ENCODE peak calls at places on chromosome 14, in eight cellular contexts. Q is GM20000, C is heart right ventricle, R is astrocyte of the spinal cord, V is uterus, Y is foreskin fibroblast, G is lower leg skin, K is omental fat pad. I is an unnamed sample.

GRCh38 chr14:52325126-52325525 is 11.0 kb downstream of the PTGER2 start:
- DNase-seq in Q (peak; percentile 76), C (no peak), R (peak; percentile 71), G (no peak), Y (no peak), V (no peak), K (no peak), I (no peak)

GRCh38 chr14:101823511-101824120 is 62.1 kb downstream of the PPP2R5C start:
- DNase-seq in K (no peak), C (no peak), R (no peak), Y (peak; percentile 56), V (peak; percentile 75), Q (no peak), G (peak; percentile 42), I (no peak)

GRCh38 chr14:51931308-51931707 is 58.0 kb upstream of the RTRAF start:
- DNase-seq in C (no peak), R (no peak), K (no peak), V (no peak), Y (no peak), Q (no peak), G (no peak), I (no peak)

GRCh38 chr14:36684946-36685345 is 23.3 kb downstream of the PAX9 start:
- DNase-seq in V (no peak), K (no peak), Q (no peak), R (no peak), G (no peak), Y (no peak), C (no peak), I (no peak)

GRCh38 chr14:25121342-25122129 is 71.6 kb upstream of the STXBP6 start:
- DNase-seq in C (no peak), V (no peak), Y (peak; percentile 98), K (no peak), R (peak; percentile 63), Q (no peak), G (peak; percentile 27), I (no peak)

GRCh38 chr14:50389668-50390441 is 6.8 kb downstream of the CDKL1 start:
- DNase-seq in R (no peak), V (no peak), C (no peak), G (no peak), Y (no peak), Q (no peak), K (no peak), I (no peak)

GRCh38 chr14:100542619-100543205 is 44.5 kb downstream of the BEGAIN start:
- DNase-seq in Q (no peak), C (no peak), G (no peak), V (no peak), Y (no peak), R (no peak), K (no peak), I (peak; percentile 8)

GRCh38 chr14:99716091-99716849 is 32.2 kb downstream of the CYP46A1 start:
- DNase-seq in R (no peak), K (no peak), V (no peak), G (peak; percentile 9), C (no peak), Q (no peak), Y (no peak), I (no peak)

GRCh38 chr14:43665570-43666267 is 841.4 kb downstream of the FSCB start:
- DNase-seq in Y (no peak), C (no peak), V (no peak), G (no peak), K (no peak), R (no peak), Q (no peak), I (no peak)

GRCh38 chr14:81192594-81192993 is 28.2 kb downstream of the GTF2A1 start:
- DNase-seq in C (no peak), V (no peak), Y (no peak), K (no peak), Q (no peak), R (no peak), G (no peak), I (no peak)

GRCh38 chr14:63174760-63175191 is 29.5 kb upstream of the RHOJ start:
- DNase-seq in Y (peak; percentile 74), V (peak; percentile 49), R (peak; percentile 79), G (no peak), Q (peak; percentile 35), K (no peak), C (no peak), I (no peak)

GRCh38 chr14:56212541-56212940 is 94.3 kb downstream of the PELI2 start:
- DNase-seq in Q (no peak), G (no peak), V (no peak), Y (peak; percentile 16), K (no peak), C (no peak), R (no peak), I (no peak)

GRCh38 chr14:68793734-68794129 is 865 bp upstream of the ZFP36L1 start:
- DNase-seq in Y (no peak), C (no peak), K (no peak), G (no peak), Q (no peak), V (no peak), R (no peak), I (no peak)

GRCh38 chr14:96037891-96038557 is 1.1 kb upstream of the C14orf132 start:
- DNase-seq in Y (peak; percentile 73), C (peak; percentile 27), Q (no peak), V (peak; percentile 63), R (no peak), K (no peak), G (peak; percentile 33), I (peak; percentile 63)

GRCh38 chr14:35533357-35534129 is 421 bp upstream of the INSM2 start:
- DNase-seq in K (no peak), Q (peak; percentile 81), R (peak; percentile 45), C (peak; percentile 46), V (no peak), Y (peak; percentile 80), G (peak; percentile 22), I (peak; percentile 53)
- TF ChIP-seq CTCF in K (no peak), Q (no peak), R (no peak), C (no peak), V (no peak), Y (no peak), G (no peak), I (no peak)

GRCh38 chr14:97164014-97164413 is 366.8 kb downstream of the VRK1 start:
- DNase-seq in Y (no peak), C (no peak), R (no peak), K (no peak), V (no peak), G (no peak), Q (no peak), I (no peak)
- TF ChIP-seq CTCF in Y (no peak), C (no peak), R (no peak), K (no peak), V (no peak), G (no peak), Q (no peak), I (no peak)

GRCh38 chr14:31270196-31270772 is 62.7 kb upstream of the HECTD1 start:
- DNase-seq in Q (no peak), C (no peak), K (no peak), G (no peak), R (no peak), V (no peak), Y (no peak), I (no peak)
- TF ChIP-seq CTCF in Q (peak; percentile 41), C (no peak), K (no peak), G (no peak), R (no peak), V (no peak), Y (peak; percentile 27), I (peak; percentile 4)

DNA sequence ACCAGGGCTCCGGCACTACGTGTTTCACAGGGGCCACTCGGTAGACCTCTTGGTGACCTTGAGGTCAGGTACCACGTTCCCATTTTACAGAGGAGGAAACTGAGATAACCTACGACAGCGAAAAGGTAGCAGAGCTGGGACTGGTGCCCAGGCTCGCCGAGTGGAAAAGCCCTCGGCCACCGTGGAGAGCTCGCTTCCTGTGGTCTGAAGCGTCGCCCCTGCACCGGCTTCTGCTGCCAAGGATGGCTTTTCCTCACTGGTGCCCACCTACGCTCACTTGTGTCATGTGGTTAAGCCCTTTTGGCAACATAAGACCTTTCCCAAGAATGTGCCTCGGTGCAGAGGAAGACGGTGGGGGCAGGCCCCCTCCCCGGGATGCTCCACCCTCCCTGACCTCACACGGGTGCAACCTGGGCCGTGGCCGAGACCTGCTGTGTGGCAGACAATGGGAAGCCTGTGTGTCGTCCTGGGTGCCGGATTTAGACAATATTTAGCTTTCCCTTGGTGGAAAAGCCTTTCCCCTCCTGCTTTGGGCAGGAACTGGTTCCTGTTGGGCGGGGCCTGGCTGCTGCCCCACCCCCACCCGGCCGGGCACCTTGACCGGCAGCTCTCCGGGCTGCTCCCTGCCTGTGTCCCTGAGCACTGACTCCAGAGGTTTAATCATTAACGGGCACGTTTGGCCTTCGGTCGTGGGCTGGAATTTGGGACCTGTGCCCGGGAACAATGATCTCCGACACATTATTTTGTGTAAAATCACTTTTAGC is 32.4 kb upstream of the PPP1R13B start:
- DNase-seq in R (no peak), V (peak; percentile 35), K (no peak), Y (peak; percentile 59), Q (no peak), C (peak; percentile 59), G (no peak), I (peak; percentile 65)
- TF ChIP-seq CTCF in R (no peak), V (no peak), K (no peak), Y (no peak), Q (no peak), C (no peak), G (no peak), I (no peak)

DNA sequence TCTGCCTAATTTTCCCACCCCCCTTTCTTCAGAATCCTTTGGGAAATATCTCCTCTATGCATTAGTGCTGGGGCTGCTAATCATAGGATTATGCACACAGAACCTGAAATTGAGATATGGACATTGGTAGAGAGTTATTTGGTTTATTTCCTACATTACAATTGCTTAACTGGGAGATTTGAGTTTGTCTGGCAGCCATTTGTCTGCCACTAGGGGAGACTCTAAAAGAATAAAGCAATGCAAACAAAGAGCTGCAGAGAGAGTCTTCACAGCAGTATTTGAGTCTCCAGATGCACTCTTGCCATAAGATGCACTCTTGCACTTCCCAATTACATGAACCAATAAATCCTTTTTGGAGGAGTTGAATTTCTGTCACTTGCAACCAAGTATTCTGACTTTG is 12.0 kb upstream of the PCNX4 start:
- DNase-seq in K (no peak), C (no peak), R (no peak), Q (no peak), Y (no peak), V (no peak), G (no peak), I (no peak)
- TF ChIP-seq CTCF in K (no peak), C (no peak), R (peak; percentile 21), Q (no peak), Y (peak; percentile 14), V (no peak), G (no peak), I (no peak)

GRCh38 chr14:59429798-59430197 is 35.4 kb downstream of the GPR135 start:
- DNase-seq in K (no peak), V (no peak), R (no peak), Y (no peak), C (no peak), G (no peak), Q (no peak), I (no peak)
- TF ChIP-seq CTCF in K (no peak), V (no peak), R (no peak), Y (no peak), C (no peak), G (no peak), Q (no peak), I (no peak)